ENCODE peak calls at places on chromosomes 7 and 10, in six cellular contexts. One of them, this sample, is unnamed.

GRCh38 chr7:68166525-68166924 is 1169.9 kb downstream of the TYW1 start:
- DNase-seq in stimulated activated CD8-positive, alpha-beta memory T cell treated with anti-CD3 and anti-CD28 coated beads, Interleukin-4, amount 100 ng/mL, for 1 hour: no peak
- DNase-seq in prostate gland: no peak
- DNase-seq in fibroblast of the conjunctiva: no peak
- DNase-seq in renal cortical epithelial cell: no peak
- DNase-seq in endodermal cell: no peak
- DNase-seq in this sample: no peak

GRCh38 chr7:18958627-18959026 is 158.8 kb downstream of the TWIST1 start:
- DNase-seq in stimulated activated CD8-positive, alpha-beta memory T cell treated with anti-CD3 and anti-CD28 coated beads, Interleukin-4, amount 100 ng/mL, for 1 hour: no peak
- DNase-seq in fibroblast of the conjunctiva: peak; percentile 65
- DNase-seq in renal cortical epithelial cell: peak; percentile 12
- DNase-seq in prostate gland: no peak
- DNase-seq in endodermal cell: no peak
- DNase-seq in this sample: peak; percentile 55

GRCh38 chr7:65269150-65269856 is 104.4 kb upstream of the ZNF92 start:
- DNase-seq in stimulated activated CD8-positive, alpha-beta memory T cell treated with anti-CD3 and anti-CD28 coated beads, Interleukin-4, amount 100 ng/mL, for 1 hour: no peak
- DNase-seq in renal cortical epithelial cell: peak; percentile 65
- DNase-seq in endodermal cell: peak; percentile 99
- DNase-seq in prostate gland: no peak
- DNase-seq in fibroblast of the conjunctiva: peak; percentile 42
- DNase-seq in this sample: peak; percentile 82

GRCh38 chr10:70809726-70810125 is 6.0 kb upstream of the SGPL1 start:
- DNase-seq in endodermal cell: peak; percentile 79
- DNase-seq in stimulated activated CD8-positive, alpha-beta memory T cell treated with anti-CD3 and anti-CD28 coated beads, Interleukin-4, amount 100 ng/mL, for 1 hour: no peak
- DNase-seq in renal cortical epithelial cell: no peak
- DNase-seq in prostate gland: no peak
- DNase-seq in fibroblast of the conjunctiva: no peak
- DNase-seq in this sample: no peak

GRCh38 chr10:71984798-71985388 is 20.7 kb downstream of the CHST3 start:
- DNase-seq in endodermal cell: no peak
- DNase-seq in stimulated activated CD8-positive, alpha-beta memory T cell treated with anti-CD3 and anti-CD28 coated beads, Interleukin-4, amount 100 ng/mL, for 1 hour: no peak
- DNase-seq in fibroblast of the conjunctiva: no peak
- DNase-seq in prostate gland: no peak
- DNase-seq in renal cortical epithelial cell: no peak
- DNase-seq in this sample: no peak

GRCh38 chr10:73537288-73537687 is 41.5 kb upstream of the PPP3CB start:
- DNase-seq in renal cortical epithelial cell: no peak
- DNase-seq in fibroblast of the conjunctiva: no peak
- DNase-seq in stimulated activated CD8-positive, alpha-beta memory T cell treated with anti-CD3 and anti-CD28 coated beads, Interleukin-4, amount 100 ng/mL, for 1 hour: no peak
- DNase-seq in endodermal cell: no peak
- DNase-seq in prostate gland: no peak
- DNase-seq in this sample: no peak

GRCh38 chr7:42932861-42933591 is 850 bp downstream of the MRPL32 start:
- DNase-seq in prostate gland: no peak
- DNase-seq in endodermal cell: peak; percentile 65
- DNase-seq in renal cortical epithelial cell: no peak
- DNase-seq in fibroblast of the conjunctiva: no peak
- DNase-seq in stimulated activated CD8-positive, alpha-beta memory T cell treated with anti-CD3 and anti-CD28 coated beads, Interleukin-4, amount 100 ng/mL, for 1 hour: no peak
- DNase-seq in this sample: peak; percentile 30

GRCh38 chr7:40234046-40234445 is 99.2 kb downstream of the SUGCT start:
- DNase-seq in renal cortical epithelial cell: no peak
- DNase-seq in prostate gland: no peak
- DNase-seq in stimulated activated CD8-positive, alpha-beta memory T cell treated with anti-CD3 and anti-CD28 coated beads, Interleukin-4, amount 100 ng/mL, for 1 hour: no peak
- DNase-seq in fibroblast of the conjunctiva: no peak
- DNase-seq in endodermal cell: no peak
- DNase-seq in this sample: no peak

GRCh38 chr10:12658526-12658925 is 309.2 kb downstream of the CAMK1D start:
- DNase-seq in endodermal cell: no peak
- DNase-seq in stimulated activated CD8-positive, alpha-beta memory T cell treated with anti-CD3 and anti-CD28 coated beads, Interleukin-4, amount 100 ng/mL, for 1 hour: no peak
- DNase-seq in fibroblast of the conjunctiva: no peak
- DNase-seq in prostate gland: no peak
- DNase-seq in renal cortical epithelial cell: no peak
- DNase-seq in this sample: no peak

This sample was measured in RCC 7860.